ENCODE peak calls at places on chromosomes 13 and 19, in nine cellular contexts. Y is astrocyte of the cerebellum; F is CD8-positive, alpha-beta T cell; O is dorsolateral prefrontal cortex; J is MM.1S; M is heart right ventricle; I is Peyer's patch; P is ascending aorta; G is upper lobe of left lung. A is an unnamed sample.

GRCh38 chr19:49952475-49952829 is 8.5 kb downstream of the SIGLEC11 start:
- DNase-seq in Y (no peak), F (no peak), O (no peak), J (no peak), M (no peak), I (no peak), P (no peak), G (no peak), A (no peak)

GRCh38 chr13:100525453-100526298 is 62.9 kb downstream of the GGACT start:
- DNase-seq in Y (no peak), F (peak; percentile 34), O (no peak), J (no peak), M (no peak), I (no peak), P (no peak), G (peak; percentile 34), A (no peak)

GRCh38 chr19:46716672-46717033 is 261 bp downstream of the PRKD2 start:
- DNase-seq in Y (no peak), F (no peak), O (no peak), J (no peak), M (no peak), I (no peak), P (no peak), G (no peak), A (no peak)

GRCh38 chr13:40539954-40540706 is 126.3 kb downstream of the FOXO1 start:
- DNase-seq in Y (peak; percentile 91), F (no peak), O (no peak), J (no peak), M (no peak), I (no peak), P (no peak), G (no peak), A (no peak)

GRCh38 chr19:41994521-41994971 is 516 bp upstream of the ATP1A3 start:
- DNase-seq in Y (no peak), F (no peak), O (no peak), J (no peak), M (no peak), I (no peak), P (no peak), G (no peak), A (no peak)

GRCh38 chr19:21569497-21569870 is 64.1 kb downstream of the ZNF429 start:
- DNase-seq in Y (no peak), F (no peak), O (peak; percentile 31), J (no peak), M (peak; percentile 74), I (no peak), P (peak; percentile 65), G (no peak), A (no peak)

GRCh38 chr19:2166741-2167738 is 3.3 kb downstream of the DOT1L start:
- DNase-seq in Y (peak; percentile 59), F (no peak), O (no peak), J (no peak), M (peak; percentile 88), I (peak; percentile 82), P (peak; percentile 93), G (peak; percentile 91), A (no peak)

GRCh38 chr19:5691205-5691929 is 1.3 kb downstream of the RPL36 start:
- DNase-seq in Y (no peak), F (peak; percentile 64), O (no peak), J (no peak), M (peak; percentile 70), I (peak; percentile 77), P (no peak), G (peak; percentile 87), A (no peak)

DNA sequence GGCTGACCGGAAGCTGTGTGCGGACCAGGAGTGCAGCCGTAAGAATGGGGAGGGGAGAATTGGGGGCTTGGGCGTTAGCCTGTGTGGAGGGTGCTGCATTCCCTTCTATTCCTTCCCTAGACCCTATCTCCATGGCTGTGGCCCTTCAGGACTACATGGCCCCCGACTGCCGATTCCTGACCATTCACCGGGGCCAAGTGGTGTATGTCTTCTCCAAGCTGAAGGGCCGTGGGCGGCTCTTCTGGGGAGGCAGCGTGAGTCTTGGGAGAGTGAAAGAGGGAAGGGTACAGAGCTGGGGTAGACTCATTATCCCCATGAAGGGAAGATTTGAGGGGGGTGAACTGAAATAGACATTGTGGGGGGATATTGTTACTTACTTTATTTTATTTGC is 306 bp downstream of the MIA start:
- DNase-seq in Y (no peak), F (no peak), O (no peak), J (no peak), M (no peak), I (no peak), P (no peak), G (no peak), A (no peak)
- H3K4me3 ChIP-seq in Y (no peak overlapping the region), F (no peak overlapping the region), O (no peak overlapping the region), J (no peak overlapping the region), M (no peak overlapping the region), I (no peak overlapping the region), P (no peak overlapping the region), G (no peak overlapping the region), A (no peak overlapping the region)

GRCh38 chr13:82772802-82773201 is 1109.5 kb downstream of the SLITRK1 start:
- DNase-seq in Y (peak; percentile 4), F (no peak), O (no peak), J (no peak), M (no peak), I (no peak), P (no peak), G (no peak), A (no peak)
- TF ChIP-seq CTCF in Y (no peak), F (no peak), O (no peak), J (no peak), M (no peak), I (no peak), P (no peak), G (no peak), A (no peak)

GRCh38 chr13:33286143-33286542 is 588 bp upstream of the STARD13 start:
- DNase-seq in Y (no peak), F (no peak), O (no peak), J (peak; percentile 6), M (no peak), I (no peak), P (no peak), G (no peak), A (no peak)
- H3K4me3 ChIP-seq in Y (peak overlapping the region; percentile 65), F (no peak overlapping the region), O (peak overlapping the region; percentile 89), J (peak overlapping the region; percentile 61), M (peak overlapping the region; percentile 69), I (peak overlapping the region; percentile 76), P (peak overlapping the region; percentile 94), G (peak overlapping the region; percentile 69), A (peak overlapping the region; percentile 79)

GRCh38 chr19:29262085-29262484 is 49.1 kb upstream of the UQCRFS1 start:
- DNase-seq in Y (no peak), F (no peak), O (no peak), J (no peak), M (no peak), I (no peak), P (no peak), G (no peak), A (no peak)

GRCh38 chr19:29264897-29265296 is 51.9 kb upstream of the UQCRFS1 start:
- DNase-seq in Y (no peak), F (peak; percentile 15), O (no peak), J (no peak), M (no peak), I (no peak), P (no peak), G (no peak), A (no peak)

GRCh38 chr19:29265436-29265835 is 52.5 kb upstream of the UQCRFS1 start:
- DNase-seq in Y (no peak), F (peak; percentile 25), O (no peak), J (no peak), M (no peak), I (no peak), P (no peak), G (no peak), A (no peak)

GRCh38 chr19:29266001-29266400 is 53.0 kb upstream of the UQCRFS1 start:
- DNase-seq in Y (no peak), F (no peak), O (no peak), J (no peak), M (no peak), I (no peak), P (no peak), G (no peak), A (no peak)

GRCh38 chr19:29263305-29264080 is 50.5 kb upstream of the UQCRFS1 start:
- DNase-seq in Y (no peak), F (peak; percentile 71), O (peak; percentile 50), J (peak; percentile 53), M (no peak), I (no peak), P (no peak), G (no peak), A (no peak)
- TF ChIP-seq CTCF in Y (peak; percentile 65), F (peak; percentile 84), O (peak; percentile 62), J (peak; percentile 82), M (peak; percentile 46), I (peak; percentile 37), P (peak; percentile 8), G (peak; percentile 28), A (peak; percentile 82)

GRCh38 chr19:51047031-51047335 is 12.2 kb upstream of the KLK12 start:
- DNase-seq in Y (no peak), F (no peak), O (no peak), J (no peak), M (no peak), I (no peak), P (no peak), G (no peak), A (no peak)
- H3K4me3 ChIP-seq in Y (no peak overlapping the region), F (no peak overlapping the region), O (no peak overlapping the region), J (no peak overlapping the region), M (no peak overlapping the region), I (no peak overlapping the region), P (no peak overlapping the region), G (no peak overlapping the region), A (no peak overlapping the region)